ENCODE peak calls at places on chromosome 20, in seven cellular contexts. One of them, this sample, is unnamed.
A peak's percentile ranks its signal among the peaks of the same experiment; 100 is the strongest.

GRCh38 chr20:53282217-53282955 is 310.2 kb downstream of the TSHZ2 start:
- DNase-seq in DND-41: no peak
- DNase-seq in keratinocyte: no peak
- DNase-seq in esophagus squamous epithelium: no peak
- DNase-seq in tibial nerve: no peak
- DNase-seq in MCF 10A: no peak
- DNase-seq in vagina: no peak
- DNase-seq in this sample: no peak

GRCh38 chr20:20593447-20594170 is 118.8 kb downstream of the RALGAPA2 start:
- DNase-seq in DND-41: peak; percentile 30
- DNase-seq in keratinocyte: no peak
- DNase-seq in esophagus squamous epithelium: no peak
- DNase-seq in tibial nerve: no peak
- DNase-seq in MCF 10A: peak; percentile 46
- DNase-seq in vagina: no peak
- DNase-seq in this sample: peak; percentile 38

GRCh38 chr20:38165089-38165965 is at the start of gene TGM2:
- DNase-seq in DND-41: no peak
- DNase-seq in keratinocyte: no peak
- DNase-seq in esophagus squamous epithelium: peak; percentile 14
- DNase-seq in tibial nerve: no peak
- DNase-seq in MCF 10A: peak; percentile 75
- DNase-seq in vagina: no peak
- DNase-seq in this sample: peak; percentile 58

GRCh38 chr20:45798935-45799642 is 7.3 kb downstream of the DNTTIP1 start:
- DNase-seq in DND-41: peak; percentile 75
- DNase-seq in keratinocyte: no peak
- DNase-seq in esophagus squamous epithelium: no peak
- DNase-seq in tibial nerve: peak; percentile 33
- DNase-seq in MCF 10A: peak; percentile 71
- DNase-seq in vagina: no peak
- DNase-seq in this sample: peak; percentile 83

GRCh38 chr20:21114584-21114983 is 8.4 kb upstream of the LINC00237 start:
- DNase-seq in DND-41: no peak
- DNase-seq in keratinocyte: no peak
- DNase-seq in esophagus squamous epithelium: no peak
- DNase-seq in tibial nerve: no peak
- DNase-seq in MCF 10A: no peak
- DNase-seq in vagina: no peak
- DNase-seq in this sample: no peak

GRCh38 chr20:35662541-35662940 is 2.2 kb downstream of the CPNE1 start:
- DNase-seq in DND-41: peak; percentile 2
- DNase-seq in keratinocyte: no peak
- DNase-seq in esophagus squamous epithelium: no peak
- DNase-seq in tibial nerve: no peak
- DNase-seq in MCF 10A: no peak
- DNase-seq in vagina: no peak
- DNase-seq in this sample: peak; percentile 21

GRCh38 chr20:25053207-25054132 is 4.5 kb downstream of the ACSS1 start:
- DNase-seq in DND-41: no peak
- DNase-seq in keratinocyte: no peak
- DNase-seq in esophagus squamous epithelium: no peak
- DNase-seq in tibial nerve: peak; percentile 48
- DNase-seq in MCF 10A: no peak
- DNase-seq in vagina: no peak
- DNase-seq in this sample: no peak

GRCh38 chr20:29497261-29497671 is 1760.2 kb upstream of the DEFB115 start:
- DNase-seq in DND-41: no peak
- DNase-seq in keratinocyte: no peak
- DNase-seq in esophagus squamous epithelium: no peak
- DNase-seq in tibial nerve: no peak
- DNase-seq in MCF 10A: no peak
- DNase-seq in vagina: no peak
- DNase-seq in this sample: no peak

GRCh38 chr20:1737134-1737533 is 79.6 kb upstream of the SIRPG start:
- DNase-seq in DND-41: no peak
- DNase-seq in keratinocyte: no peak
- DNase-seq in esophagus squamous epithelium: no peak
- DNase-seq in tibial nerve: no peak
- DNase-seq in MCF 10A: no peak
- DNase-seq in vagina: no peak
- DNase-seq in this sample: no peak

GRCh38 chr20:11047559-11047958 is 373.8 kb upstream of the JAG1 start:
- DNase-seq in DND-41: no peak
- DNase-seq in keratinocyte: peak; percentile 66
- DNase-seq in esophagus squamous epithelium: no peak
- DNase-seq in tibial nerve: no peak
- DNase-seq in MCF 10A: peak; percentile 7
- DNase-seq in vagina: no peak
- DNase-seq in this sample: no peak

GRCh38 chr20:32672982-32673727 is 586 bp downstream of the C20orf203 start:
- DNase-seq in DND-41: peak; percentile 88
- DNase-seq in keratinocyte: no peak
- DNase-seq in esophagus squamous epithelium: no peak
- DNase-seq in tibial nerve: no peak
- DNase-seq in MCF 10A: no peak
- DNase-seq in vagina: no peak
- DNase-seq in this sample: peak; percentile 62
- TF ChIP-seq CTCF in DND-41: peak; percentile 60
- TF ChIP-seq CTCF in keratinocyte: no peak
- TF ChIP-seq CTCF in esophagus squamous epithelium: no peak
- TF ChIP-seq CTCF in tibial nerve: no peak
- TF ChIP-seq CTCF in MCF 10A: no peak
- TF ChIP-seq CTCF in vagina: no peak
- TF ChIP-seq CTCF in this sample: no peak

GRCh38 chr20:18790787-18791186 is 22.8 kb upstream of the SCP2D1 start:
- DNase-seq in DND-41: no peak
- DNase-seq in keratinocyte: no peak
- DNase-seq in esophagus squamous epithelium: no peak
- DNase-seq in tibial nerve: no peak
- DNase-seq in MCF 10A: no peak
- DNase-seq in vagina: no peak
- DNase-seq in this sample: no peak

GRCh38 chr20:18796282-18796833 is 17.2 kb upstream of the SCP2D1 start:
- DNase-seq in DND-41: no peak
- DNase-seq in keratinocyte: no peak
- DNase-seq in esophagus squamous epithelium: no peak
- DNase-seq in tibial nerve: no peak
- DNase-seq in MCF 10A: no peak
- DNase-seq in vagina: no peak
- DNase-seq in this sample: no peak

GRCh38 chr20:18795366-18795765 is 18.2 kb upstream of the SCP2D1 start:
- DNase-seq in DND-41: no peak
- DNase-seq in keratinocyte: no peak
- DNase-seq in esophagus squamous epithelium: no peak
- DNase-seq in tibial nerve: no peak
- DNase-seq in MCF 10A: no peak
- DNase-seq in vagina: no peak
- DNase-seq in this sample: no peak

GRCh38 chr20:18794428-18794787 is 19.2 kb upstream of the SCP2D1 start:
- DNase-seq in DND-41: no peak
- DNase-seq in keratinocyte: no peak
- DNase-seq in esophagus squamous epithelium: no peak
- DNase-seq in tibial nerve: no peak
- DNase-seq in MCF 10A: no peak
- DNase-seq in vagina: no peak
- DNase-seq in this sample: no peak

DNA sequence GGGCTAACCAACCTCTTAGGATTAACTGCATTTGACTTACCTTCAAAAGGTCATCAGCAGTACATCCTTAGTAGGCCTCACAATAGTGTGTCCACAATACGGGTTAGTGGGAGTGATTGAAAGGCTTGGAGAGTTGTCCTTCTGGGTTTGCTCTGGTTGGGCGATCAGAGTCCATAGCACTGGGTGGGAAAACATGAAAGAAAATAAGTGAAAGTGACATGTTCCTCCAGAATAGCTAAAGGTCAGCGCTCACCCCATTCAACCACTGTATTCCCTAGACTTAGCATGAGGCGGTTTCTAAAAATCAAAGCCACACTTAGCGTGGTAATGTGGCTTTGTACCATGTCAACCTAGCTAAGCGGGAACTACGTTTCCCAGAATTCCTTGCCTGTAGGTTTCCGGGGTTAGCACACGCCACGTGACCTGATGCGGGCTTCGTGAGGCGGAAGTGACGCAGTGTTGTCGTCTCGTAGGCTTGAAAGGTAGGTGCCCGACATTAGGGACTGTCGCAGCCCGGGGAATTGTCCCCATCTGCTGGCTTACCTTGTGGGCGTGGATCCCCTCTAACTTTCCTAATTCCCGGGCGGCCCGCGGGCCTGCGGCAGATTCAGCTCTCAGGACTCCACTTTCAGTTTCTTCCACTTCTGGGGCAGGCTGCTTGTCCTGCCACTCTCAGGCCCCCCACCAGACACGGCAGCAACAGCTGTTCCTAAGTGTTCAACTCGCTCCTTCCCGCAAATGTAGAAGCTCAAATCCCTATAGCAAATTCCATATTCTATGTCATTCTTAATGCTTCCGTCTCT is 19.8 kb upstream of the SCP2D1 start:
- DNase-seq in DND-41: peak; percentile 88
- DNase-seq in keratinocyte: peak; percentile 19
- DNase-seq in esophagus squamous epithelium: peak; percentile 39
- DNase-seq in tibial nerve: peak; percentile 74
- DNase-seq in MCF 10A: peak; percentile 89
- DNase-seq in vagina: peak; percentile 90
- DNase-seq in this sample: peak; percentile 93
- TF ChIP-seq CTCF in DND-41: peak; percentile 44
- TF ChIP-seq CTCF in keratinocyte: peak; percentile 34
- TF ChIP-seq CTCF in esophagus squamous epithelium: no peak
- TF ChIP-seq CTCF in tibial nerve: no peak
- TF ChIP-seq CTCF in MCF 10A: no peak
- TF ChIP-seq CTCF in vagina: no peak
- TF ChIP-seq CTCF in this sample: no peak

GRCh38 chr20:49543858-49544437 is 24.0 kb downstream of the PTGIS start:
- DNase-seq in DND-41: no peak
- DNase-seq in keratinocyte: no peak
- DNase-seq in esophagus squamous epithelium: no peak
- DNase-seq in tibial nerve: no peak
- DNase-seq in MCF 10A: no peak
- DNase-seq in vagina: no peak
- DNase-seq in this sample: no peak

GRCh38 chr20:49548371-49548947 is 19.5 kb downstream of the PTGIS start:
- DNase-seq in DND-41: no peak
- DNase-seq in keratinocyte: no peak
- DNase-seq in esophagus squamous epithelium: no peak
- DNase-seq in tibial nerve: no peak
- DNase-seq in MCF 10A: no peak
- DNase-seq in vagina: no peak
- DNase-seq in this sample: no peak

GRCh38 chr20:49544535-49544934 is 23.4 kb downstream of the PTGIS start:
- DNase-seq in DND-41: no peak
- DNase-seq in keratinocyte: no peak
- DNase-seq in esophagus squamous epithelium: no peak
- DNase-seq in tibial nerve: no peak
- DNase-seq in MCF 10A: no peak
- DNase-seq in vagina: no peak
- DNase-seq in this sample: no peak

GRCh38 chr20:49543071-49543857 is 24.7 kb downstream of the PTGIS start:
- DNase-seq in DND-41: no peak
- DNase-seq in keratinocyte: no peak
- DNase-seq in esophagus squamous epithelium: no peak
- DNase-seq in tibial nerve: no peak
- DNase-seq in MCF 10A: no peak
- DNase-seq in vagina: no peak
- DNase-seq in this sample: no peak

GRCh38 chr20:49545572-49545971 is 22.4 kb downstream of the PTGIS start:
- DNase-seq in DND-41: no peak
- DNase-seq in keratinocyte: no peak
- DNase-seq in esophagus squamous epithelium: no peak
- DNase-seq in tibial nerve: no peak
- DNase-seq in MCF 10A: no peak
- DNase-seq in vagina: no peak
- DNase-seq in this sample: no peak
- TF ChIP-seq CTCF in DND-41: peak; percentile 57
- TF ChIP-seq CTCF in keratinocyte: peak; percentile 44
- TF ChIP-seq CTCF in esophagus squamous epithelium: no peak
- TF ChIP-seq CTCF in tibial nerve: no peak
- TF ChIP-seq CTCF in MCF 10A: no peak
- TF ChIP-seq CTCF in vagina: no peak
- TF ChIP-seq CTCF in this sample: peak; percentile 37

DNA sequence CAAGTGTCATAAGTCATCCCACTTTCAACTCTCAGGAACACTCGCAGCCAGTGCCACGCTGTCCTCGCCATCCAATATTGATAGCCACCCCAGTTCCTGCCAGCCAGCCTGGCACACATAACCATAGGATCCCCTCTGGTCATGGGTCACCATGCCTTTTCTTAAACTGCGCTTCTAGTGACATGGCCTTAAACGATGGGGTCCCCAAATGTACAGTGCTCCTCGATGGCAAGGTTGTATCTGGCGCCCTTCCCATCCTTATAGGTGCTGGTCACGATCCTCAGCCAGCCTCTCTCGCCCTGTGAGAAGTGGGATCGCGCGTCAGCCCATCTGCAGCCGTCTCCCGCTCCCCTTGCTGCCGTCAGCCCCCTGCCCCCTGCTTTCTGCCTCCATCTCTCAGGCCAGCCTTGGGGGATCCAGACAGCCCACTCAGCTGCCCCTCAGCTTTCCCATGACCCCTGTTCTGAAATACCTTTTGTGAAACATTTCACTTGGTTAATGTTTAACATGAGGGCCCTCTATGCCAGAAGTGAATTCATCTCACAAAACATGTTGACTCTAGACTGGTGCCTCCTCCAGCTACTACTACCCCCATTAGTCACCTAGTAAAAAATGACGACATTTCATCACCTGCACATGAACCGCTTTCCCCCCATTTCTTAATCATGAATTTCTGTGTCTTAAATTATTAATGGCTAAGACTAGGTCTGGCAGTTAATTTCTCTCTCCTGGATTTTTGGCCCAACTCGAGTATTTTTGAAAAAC is 11.4 kb downstream of the CTSZ start:
- DNase-seq in DND-41: no peak
- DNase-seq in keratinocyte: no peak
- DNase-seq in esophagus squamous epithelium: no peak
- DNase-seq in tibial nerve: no peak
- DNase-seq in MCF 10A: no peak
- DNase-seq in vagina: no peak
- DNase-seq in this sample: no peak
- TF ChIP-seq CTCF in DND-41: no peak
- TF ChIP-seq CTCF in keratinocyte: no peak
- TF ChIP-seq CTCF in esophagus squamous epithelium: no peak
- TF ChIP-seq CTCF in tibial nerve: no peak
- TF ChIP-seq CTCF in MCF 10A: no peak
- TF ChIP-seq CTCF in vagina: no peak
- TF ChIP-seq CTCF in this sample: no peak

DNA sequence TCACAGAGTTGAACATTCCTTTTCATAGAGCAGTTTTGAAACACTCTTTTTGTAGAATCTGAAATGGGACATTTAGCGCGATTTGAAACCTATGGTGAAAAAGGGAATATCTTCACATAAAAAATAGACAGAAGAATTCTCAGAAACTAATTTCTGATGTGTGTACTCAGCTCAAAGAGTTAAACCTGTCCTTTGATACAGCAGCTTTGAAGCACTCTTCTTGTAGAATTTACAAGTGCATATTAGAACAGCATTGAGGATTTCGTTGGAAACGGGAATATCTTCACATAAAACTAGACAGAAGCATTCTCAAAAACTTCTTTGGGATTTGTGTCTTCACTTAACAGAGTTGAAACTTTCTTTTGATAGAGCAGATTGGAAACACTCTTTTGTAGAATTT is 650.7 kb upstream of the ZNF337 start:
- DNase-seq in DND-41: no peak
- DNase-seq in keratinocyte: no peak
- DNase-seq in esophagus squamous epithelium: no peak
- DNase-seq in tibial nerve: no peak
- DNase-seq in MCF 10A: no peak
- DNase-seq in vagina: no peak
- DNase-seq in this sample: no peak
- TF ChIP-seq CTCF in DND-41: no peak
- TF ChIP-seq CTCF in keratinocyte: no peak
- TF ChIP-seq CTCF in esophagus squamous epithelium: no peak
- TF ChIP-seq CTCF in tibial nerve: no peak
- TF ChIP-seq CTCF in MCF 10A: no peak
- TF ChIP-seq CTCF in vagina: no peak
- TF ChIP-seq CTCF in this sample: no peak

This sample was measured in activated CD8-positive, alpha-beta T cell treated with anti-CD3 and anti-CD28 coated beads for 36 hours.